ENCODE peak calls at places on chromosomes 11 and 22, in four cellular contexts. T is neuronal stem cell, G is mesenchymal stem cell, E is H1. D is an unnamed sample.

GRCh38 chr11:75779960-75780359 is 11.4 kb downstream of the DGAT2 start:
- DNase-seq in T (no peak), G (no peak), E (no peak), D (no peak)

GRCh38 chr11:71977743-71978418 is 20.8 kb upstream of the IL18BP start:
- DNase-seq in T (peak; percentile 14), G (peak; percentile 62), E (peak; percentile 52), D (peak; percentile 76)

GRCh38 chr11:117908959-117909610 is 20.1 kb downstream of the TMPRSS13 start:
- DNase-seq in T (no peak), G (peak; percentile 25), E (no peak), D (no peak)

GRCh38 chr11:1757861-1758610 is 5.7 kb downstream of the CTSD start:
- DNase-seq in T (no peak), G (no peak), E (no peak), D (no peak)

GRCh38 chr11:61611309-61611708 is 30.4 kb upstream of the SYT7 start:
- DNase-seq in T (no peak), G (no peak), E (no peak), D (no peak)

GRCh38 chr11:95788921-95789505 is 569 bp downstream of the FAM76B start:
- DNase-seq in T (peak; percentile 54), G (peak; percentile 77), E (no peak), D (peak; percentile 31)

GRCh38 chr11:69530278-69531070 is 49.0 kb downstream of the LINC01488 start:
- DNase-seq in T (no peak), G (no peak), E (no peak), D (no peak)

GRCh38 chr22:22838148-22838786 is 49.3 kb upstream of the IGLL5 start:
- DNase-seq in T (no peak), G (no peak), E (no peak), D (no peak)

GRCh38 chr11:111785886-111786412 is 19.8 kb upstream of the PPP2R1B start:
- DNase-seq in T (no peak), G (no peak), E (no peak), D (no peak)

GRCh38 chr22:22720724-22721261 is 76.4 kb downstream of the GGTLC2 start:
- DNase-seq in T (no peak), G (no peak), E (no peak), D (peak; percentile 98)

GRCh38 chr11:102940714-102941588 is 14.6 kb downstream of the MMP13 start:
- DNase-seq in T (peak; percentile 64), G (peak; percentile 76), E (no peak), D (peak; percentile 94)

GRCh38 chr11:114571712-114572111 is 12.0 kb upstream of the NXPE1 start:
- DNase-seq in T (no peak), G (no peak), E (no peak), D (no peak)
- H2BK12ac ChIP-seq in T (no peak overlapping the region), G (no peak overlapping the region), E (no peak overlapping the region), D (peak overlapping the region; percentile 6)

DNA sequence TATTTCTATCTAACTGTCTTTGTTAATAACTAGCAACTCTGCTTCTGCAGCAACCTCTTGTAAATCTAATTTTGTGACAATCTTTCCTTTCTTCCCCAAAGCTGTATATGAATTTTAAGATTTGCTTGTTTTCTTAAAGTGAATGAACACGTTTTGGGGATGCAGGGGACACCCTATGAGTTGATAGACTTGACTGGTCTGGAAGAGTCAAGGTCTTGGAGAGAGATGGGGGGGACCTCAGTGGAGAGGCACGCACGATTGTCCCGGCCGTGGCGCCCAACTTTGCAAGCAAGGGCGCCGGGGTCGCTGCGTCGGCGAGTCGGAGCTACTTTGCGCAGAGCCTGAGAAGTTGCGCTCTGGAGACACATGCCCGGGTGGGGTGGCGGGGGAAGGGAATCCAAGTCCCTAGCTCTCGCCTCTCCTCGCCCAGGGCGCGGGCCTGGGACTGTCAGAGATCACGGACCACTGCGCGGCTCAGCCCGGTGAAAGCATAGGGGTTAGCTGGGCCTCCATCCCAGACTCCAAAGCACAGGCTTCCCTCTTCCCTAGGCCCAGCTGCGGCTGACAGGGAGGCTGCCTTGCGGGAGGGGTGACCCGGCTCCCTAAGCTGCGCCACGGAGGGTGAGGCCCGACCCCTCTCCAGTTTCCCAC is 854 bp downstream of the ABCC8 start:
- DNase-seq in T (no peak), G (no peak), E (no peak), D (no peak)
- H3K4me3 ChIP-seq in T (peak overlapping the region; percentile 51), G (no peak overlapping the region), E (peak overlapping the region; percentile 59), D (no peak overlapping the region)

GRCh38 chr11:94130589-94131362 is 2.1 kb downstream of the PANX1 start:
- DNase-seq in T (no peak), G (peak; percentile 97), E (no peak), D (peak; percentile 66)
- H3K18ac ChIP-seq in T (no peak overlapping the region), G (peak overlapping the region; percentile 84), E (peak overlapping the region; percentile 71), D (no peak overlapping the region)

DNA sequence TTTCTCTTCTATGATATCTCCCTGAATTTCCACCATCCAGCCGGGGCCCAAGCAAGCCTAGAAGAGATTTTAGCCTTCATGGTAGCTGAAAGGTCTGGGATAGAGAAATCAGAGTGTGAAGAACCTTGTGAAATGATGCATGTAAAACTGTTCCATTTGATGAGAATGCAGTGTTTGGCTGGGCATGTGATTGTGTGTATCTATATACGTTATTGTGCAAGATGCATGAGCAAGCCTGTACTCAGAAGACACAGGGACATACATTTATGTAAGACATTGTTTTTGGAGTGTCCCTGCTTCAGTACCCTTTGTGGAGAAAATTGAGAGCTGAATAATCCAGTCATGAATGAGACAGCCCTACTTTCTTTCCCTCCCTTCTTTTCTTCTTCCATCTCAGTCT is 15.2 kb upstream of the OR52K2 start:
- DNase-seq in T (no peak), G (no peak), E (no peak), D (no peak)
- H2BK12ac ChIP-seq in T (no peak overlapping the region), G (no peak overlapping the region), E (no peak overlapping the region), D (no peak overlapping the region)

DNA sequence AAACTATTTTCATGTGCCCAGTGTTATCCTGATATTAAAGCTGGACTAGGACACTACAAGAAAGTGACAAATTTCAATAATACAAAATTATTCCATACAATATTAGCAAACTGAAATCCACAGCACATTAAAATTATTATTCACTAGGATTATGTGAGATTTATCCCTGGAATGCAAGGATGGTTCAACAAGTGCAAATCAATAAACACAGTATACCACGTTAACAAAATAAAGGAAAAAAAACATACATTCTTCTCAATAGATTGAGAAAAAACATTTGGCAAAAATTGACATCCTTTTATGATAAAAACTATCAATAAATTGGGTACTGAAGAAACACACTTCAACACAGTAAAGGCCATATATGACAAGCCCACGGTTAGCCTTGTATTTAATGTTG is 1758.2 kb upstream of the RAG2 start:
- DNase-seq in T (no peak), G (no peak), E (no peak), D (no peak)
- H3K4me3 ChIP-seq in T (no peak overlapping the region), G (no peak overlapping the region), E (no peak overlapping the region), D (no peak overlapping the region)

GRCh38 chr11:637333-637592 is 194 bp downstream of the DRD4 start:
- DNase-seq in T (no peak), G (no peak), E (no peak), D (no peak)

GRCh38 chr11:638616-639323 is 1.7 kb downstream of the DRD4 start:
- DNase-seq in T (peak; percentile 74), G (peak; percentile 62), E (peak; percentile 63), D (no peak)

GRCh38 chr11:637593-638507 is 781 bp downstream of the DRD4 start:
- DNase-seq in T (peak; percentile 48), G (peak; percentile 30), E (peak; percentile 70), D (no peak)

GRCh38 chr11:635945-636510 is 1.0 kb upstream of the DRD4 start:
- DNase-seq in T (no peak), G (no peak), E (peak; percentile 57), D (no peak)

GRCh38 chr11:636511-637332 is at the start of gene DRD4:
- DNase-seq in T (peak; percentile 50), G (peak; percentile 52), E (peak; percentile 75), D (no peak)
- H3K18ac ChIP-seq in T (peak within 1 kb of the TSS; percentile 92), G (no peak within 1 kb of the TSS), E (peak within 1 kb of the TSS; percentile 95), D (no peak within 1 kb of the TSS)

D was measured in trophoblast cell.